ENCODE peak calls at places on chromosomes 12 and 14, in eight cellular contexts. N is GM23248, Z is GM23338, Q is SK-N-SH, O is hepatocyte, S is OCI-LY7, X is PC-3, L is HCT116. A is an unnamed sample.
A peak's percentile ranks its signal among the peaks of the same experiment; 100 is the strongest.

GRCh38 chr12:33052141-33053051 is 155.8 kb upstream of the PKP2 start:
- DNase-seq in Q (peak; percentile 12), S (no peak), N (no peak), O (no peak), Z (no peak), X (no peak), L (no peak), A (no peak)

GRCh38 chr12:111767362-111768158 is 827 bp downstream of the ALDH2 start:
- DNase-seq in S (no peak), N (peak; percentile 57), Z (peak; percentile 58), L (peak; percentile 12), Q (peak; percentile 54), X (no peak), O (peak; percentile 60), A (peak; percentile 61)

GRCh38 chr14:101835166-101835557 is 73.7 kb downstream of the PPP2R5C start:
- DNase-seq in O (no peak), S (no peak), X (peak; percentile 57), L (no peak), Q (no peak), Z (no peak), N (peak; percentile 41), A (no peak)

GRCh38 chr12:84701041-84701440 is 211.6 kb downstream of the SLC6A15 start:
- DNase-seq in S (no peak), O (no peak), Q (no peak), Z (no peak), N (no peak), L (no peak), X (no peak), A (no peak)

GRCh38 chr14:33842299-33842698 is 108.6 kb downstream of the EGLN3 start:
- DNase-seq in N (peak; percentile 14), L (no peak), O (peak; percentile 37), X (peak; percentile 56), Q (no peak), Z (no peak), S (no peak), A (no peak)

GRCh38 chr12:64496839-64497400 is 45.0 kb downstream of the TBK1 start:
- DNase-seq in L (no peak), S (no peak), O (no peak), Z (no peak), X (no peak), N (no peak), Q (no peak), A (no peak)

GRCh38 chr12:51898937-51899336 is 8.4 kb upstream of the ACVRL1 start:
- DNase-seq in N (peak; percentile 89), L (no peak), Z (no peak), X (peak; percentile 9), O (peak; percentile 5), S (no peak), Q (no peak), A (no peak)

GRCh38 chr14:64891839-64892375 is 12.2 kb upstream of the SPTB start:
- DNase-seq in X (peak; percentile 88), N (peak; percentile 82), Z (peak; percentile 80), S (peak; percentile 60), L (peak; percentile 59), O (peak; percentile 81), Q (peak; percentile 48), A (peak; percentile 82)

GRCh38 chr12:124172646-124173045 is 122.2 kb upstream of the RFLNA start:
- DNase-seq in S (no peak), O (no peak), L (no peak), X (peak; percentile 19), N (peak; percentile 85), Q (no peak), Z (no peak), A (no peak)

GRCh38 chr14:43411841-43412240 is 1095.2 kb downstream of the FSCB start:
- DNase-seq in O (peak; percentile 18), L (no peak), X (no peak), S (no peak), N (no peak), Z (no peak), Q (no peak), A (no peak)

GRCh38 chr12:613996-614726 is 49.1 kb downstream of the NINJ2 start:
- DNase-seq in X (no peak), L (no peak), S (peak; percentile 70), Q (peak; percentile 73), Z (peak; percentile 49), O (no peak), N (peak; percentile 16), A (peak; percentile 61)

GRCh38 chr12:115973968-115974765 is 303.3 kb downstream of the MED13L start:
- DNase-seq in Z (no peak), L (no peak), N (no peak), O (no peak), Q (no peak), X (no peak), S (no peak), A (no peak)

DNA sequence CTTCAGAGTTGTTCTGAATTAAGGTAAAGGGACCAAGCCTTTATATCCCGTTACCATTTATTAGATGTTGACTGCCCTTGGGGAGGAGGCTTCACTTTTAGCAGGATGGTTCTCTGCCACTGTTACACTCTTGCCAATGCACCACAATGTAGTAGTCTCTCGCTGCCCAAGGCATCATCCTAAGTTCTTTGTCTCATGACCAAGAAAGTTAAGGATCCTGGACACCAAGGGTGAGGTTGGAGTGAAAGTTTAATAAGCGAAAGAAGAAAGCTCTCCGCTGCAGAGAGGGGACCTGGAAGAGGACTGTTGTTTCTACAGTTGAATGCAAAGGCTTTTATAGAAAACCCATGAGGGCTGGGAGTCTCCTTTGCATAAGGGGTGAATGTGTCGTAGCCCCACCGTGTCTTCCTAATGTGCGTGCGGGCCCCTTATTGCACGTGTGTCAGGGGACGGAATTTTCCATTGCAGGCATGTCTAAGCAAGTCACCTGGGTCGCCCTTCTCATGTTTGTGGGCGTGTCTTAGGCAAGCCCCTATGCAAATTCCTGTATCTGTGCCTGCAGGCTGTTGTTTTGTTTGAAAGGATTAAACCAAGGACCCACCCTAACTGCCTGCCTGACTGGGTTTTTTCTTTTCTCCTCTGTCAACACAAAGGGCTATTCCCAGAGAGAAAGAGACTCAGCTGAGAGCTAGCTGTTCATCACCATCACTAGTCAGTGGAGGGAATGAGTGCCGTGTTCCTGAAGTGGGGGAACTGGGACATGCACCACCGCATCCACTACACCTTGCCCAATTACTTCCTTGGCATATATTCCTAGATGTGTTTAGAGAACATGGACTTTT is 17.6 kb upstream of the RNASE1 start:
- DNase-seq in Z (peak; percentile 91), S (peak; percentile 20), Q (no peak), X (no peak), N (no peak), O (no peak), L (no peak), A (peak; percentile 77)
- TF ChIP-seq EZH2phosphoT487 in Z (no peak), S (no peak), Q (no peak), X (no peak), N (no peak), O (no peak), L (no peak), A (no peak)

DNA sequence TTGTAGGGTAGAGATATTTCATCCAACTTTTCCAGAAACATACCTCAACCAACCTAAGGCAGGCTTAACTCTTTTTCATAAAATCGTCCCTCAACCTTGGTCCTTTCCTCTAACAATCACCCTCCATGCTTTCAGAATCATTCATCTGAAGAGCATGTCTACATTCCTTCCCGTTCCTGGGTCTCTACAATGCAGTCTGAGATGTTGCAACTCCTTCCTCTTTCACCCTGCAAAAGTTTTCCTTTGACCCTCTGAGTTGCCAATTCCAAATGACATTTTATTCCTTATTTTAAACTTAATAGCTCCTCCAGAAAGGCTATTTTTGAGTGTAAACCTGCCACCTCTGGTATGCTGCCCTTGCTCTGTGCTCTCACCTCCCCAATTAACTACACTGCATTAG is 16.7 kb downstream of the SLC7A7 start:
- DNase-seq in X (no peak), S (no peak), L (no peak), Q (no peak), N (no peak), O (no peak), Z (no peak), A (no peak)
- H3K4me3 ChIP-seq in X (no peak overlapping the region), S (peak overlapping the region; percentile 6), L (no peak overlapping the region), Q (no peak overlapping the region), N (no peak overlapping the region), O (no peak overlapping the region), Z (no peak overlapping the region), A (no peak overlapping the region)

DNA sequence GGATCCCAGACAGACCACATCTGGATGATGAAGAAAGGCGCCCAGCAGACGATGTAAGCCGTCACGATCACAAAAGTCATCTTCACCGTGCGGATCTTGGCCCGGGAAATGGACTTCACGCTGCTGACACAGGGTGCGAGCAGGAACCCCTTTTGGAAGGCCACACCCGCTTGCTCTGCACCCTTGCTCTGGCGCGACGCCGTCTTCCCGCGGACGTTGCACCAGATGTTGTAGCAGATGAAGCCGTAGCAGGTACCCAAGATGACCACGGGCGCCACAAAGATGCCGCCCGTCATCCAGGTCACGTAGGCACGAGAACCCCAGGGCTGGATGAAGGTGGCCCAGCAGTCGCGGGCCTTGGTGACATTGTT is 1.1 kb downstream of the AVPR1A start:
- DNase-seq in N (no peak), Q (peak; percentile 3), Z (no peak), L (no peak), S (no peak), O (no peak), X (no peak), A (peak; percentile 17)
- H2AFZ ChIP-seq in N (no peak overlapping the region), Q (no peak overlapping the region), Z (peak overlapping the region; percentile 99), L (no peak overlapping the region), S (no peak overlapping the region), O (peak overlapping the region; percentile 57), X (no peak overlapping the region), A (peak overlapping the region; percentile 97)

GRCh38 chr14:105380656-105381210 is 17.6 kb upstream of the TEX22 start:
- DNase-seq in N (no peak), S (no peak), O (no peak), L (no peak), Z (no peak), Q (no peak), X (no peak), A (no peak)

GRCh38 chr14:105382343-105383082 is 15.8 kb upstream of the TEX22 start:
- DNase-seq in O (no peak), N (no peak), Z (no peak), Q (no peak), X (no peak), S (no peak), L (no peak), A (no peak)

GRCh38 chr14:105379946-105380345 is 18.4 kb upstream of the TEX22 start:
- DNase-seq in X (no peak), S (no peak), Z (no peak), L (no peak), N (no peak), O (no peak), Q (no peak), A (no peak)

GRCh38 chr14:105383083-105383730 is 15.1 kb upstream of the TEX22 start:
- DNase-seq in O (no peak), Q (no peak), N (no peak), Z (no peak), L (no peak), S (no peak), X (no peak), A (no peak)

DNA sequence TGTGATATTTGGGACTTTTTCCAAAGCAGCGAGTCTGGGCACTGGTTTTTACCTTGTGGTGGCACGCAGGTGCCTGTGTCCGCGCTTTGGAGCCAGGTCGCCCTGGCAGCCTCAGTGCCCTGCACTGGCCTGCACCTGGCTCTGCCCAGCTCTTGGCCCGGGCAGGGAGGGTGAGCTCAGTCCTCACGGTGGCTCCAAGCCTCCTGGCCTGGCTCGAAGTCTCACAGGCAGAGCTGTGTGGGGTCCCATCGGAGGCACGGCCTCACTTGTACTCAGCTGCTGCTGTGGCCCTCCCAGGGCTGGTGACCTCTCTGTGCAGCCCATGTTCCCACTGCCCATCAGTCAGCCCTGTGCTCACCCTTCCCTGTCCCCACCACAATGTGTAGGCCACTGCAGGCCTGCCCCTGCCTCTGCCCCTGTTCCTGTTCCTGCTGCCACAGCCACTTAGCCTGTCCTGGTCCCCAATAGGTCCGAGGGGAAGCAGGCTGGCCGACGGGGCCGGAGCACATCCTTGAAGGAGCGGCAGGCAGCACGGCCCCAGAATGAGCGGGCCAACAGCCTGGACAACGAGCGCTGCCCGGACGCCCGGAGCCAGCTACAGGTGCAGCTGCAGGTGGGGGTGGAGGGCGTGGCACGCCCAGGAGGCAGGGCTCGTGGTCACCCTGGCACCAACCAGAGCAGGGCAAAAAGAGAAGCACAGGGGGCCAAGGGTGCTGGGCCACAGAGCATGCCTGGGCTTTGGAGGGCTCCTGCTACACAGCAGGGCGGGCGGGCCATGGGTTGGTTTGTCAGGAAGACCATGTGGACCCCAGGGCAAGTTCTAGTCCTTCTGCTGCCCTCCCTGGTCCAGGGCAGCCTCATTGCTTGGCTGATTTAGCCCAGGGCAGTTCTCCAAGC is 16.6 kb upstream of the TEX22 start:
- DNase-seq in Q (no peak), L (no peak), Z (no peak), X (no peak), S (no peak), N (no peak), O (no peak), A (no peak)
- TF ChIP-seq EZH2phosphoT487 in Q (no peak), L (no peak), Z (no peak), X (no peak), S (no peak), N (no peak), O (no peak), A (no peak)

A was measured in neural progenitor cell.